ENCODE peak calls at places on chromosome 10, in six cellular contexts. E is MM.1S, X is GM06990, L is RWPE2, R is fibroblast of pulmonary artery, J is PC-3. M is an unnamed sample.

GRCh38 chr10:128854965-128855364 is 612.1 kb upstream of the MGMT start:
- DNase-seq in E (no peak), X (no peak), L (no peak), R (peak), J (no peak), M (no peak)

GRCh38 chr10:7314068-7314646 is 96.7 kb downstream of the SFMBT2 start:
- DNase-seq in E (no peak), X (no peak), L (no peak), R (no peak), J (no peak), M (no peak)

GRCh38 chr10:107880185-107880584 is 715.7 kb upstream of the SORCS1 start:
- DNase-seq in E (no peak), X (no peak), L (no peak), R (no peak), J (no peak), M (no peak)

GRCh38 chr10:72025400-72025799 is 61.2 kb downstream of the CHST3 start:
- DNase-seq in E (no peak), X (no peak), L (no peak), R (no peak), J (no peak), M (no peak)

GRCh38 chr10:31602541-31603244 is 283.7 kb downstream of the ZEB1 start:
- DNase-seq in E (no peak), X (no peak), L (no peak), R (peak), J (no peak), M (no peak)

GRCh38 chr10:17993361-17993760 is 41.6 kb downstream of the SLC39A12 start:
- DNase-seq in E (no peak), X (no peak), L (no peak), R (no peak), J (peak), M (no peak)

GRCh38 chr10:73376679-73377078 is 18.0 kb upstream of the CFAP70 start:
- DNase-seq in E (no peak), X (no peak), L (no peak), R (no peak), J (no peak), M (no peak)

GRCh38 chr10:36946598-36946997 is 178.8 kb upstream of the ANKRD30A start:
- DNase-seq in E (no peak), X (no peak), L (no peak), R (no peak), J (peak), M (no peak)

GRCh38 chr10:94193466-94193924 is 169.2 kb downstream of the NOC3L start:
- DNase-seq in E (no peak), X (no peak), L (no peak), R (peak), J (no peak), M (no peak)

GRCh38 chr10:21180604-21181003 is 283.5 kb upstream of the NEBL start:
- DNase-seq in E (no peak), X (no peak), L (no peak), R (no peak), J (no peak), M (no peak)

GRCh38 chr10:105837951-105838350 is 1196.9 kb downstream of the SORCS3 start:
- DNase-seq in E (peak), X (peak), L (no peak), R (peak), J (peak), M (peak)

GRCh38 chr10:2980116-2980515 is 87.2 kb upstream of the PFKP start:
- DNase-seq in E (no peak), X (no peak), L (no peak), R (no peak), J (no peak), M (no peak)

GRCh38 chr10:19945275-19945674 is 129.0 kb downstream of the PLXDC2 start:
- DNase-seq in E (no peak), X (no peak), L (no peak), R (no peak), J (no peak), M (no peak)

GRCh38 chr10:86730227-86730626 is 26.2 kb upstream of the BMPR1A start:
- DNase-seq in E (no peak), X (no peak), L (no peak), R (peak), J (no peak), M (no peak)

GRCh38 chr10:118950190-118950658 is 79.3 kb upstream of the NANOS1 start:
- DNase-seq in E (no peak), X (no peak), L (no peak), R (peak), J (peak), M (no peak)

GRCh38 chr10:12793106-12793505 is 208.4 kb downstream of the CCDC3 start:
- DNase-seq in E (no peak), X (no peak), L (no peak), R (no peak), J (no peak), M (no peak)

GRCh38 chr10:9869777-9870176 is 1147.9 kb upstream of the CELF2 start:
- DNase-seq in E (no peak), X (no peak), L (no peak), R (no peak), J (no peak), M (no peak)

GRCh38 chr10:29666201-29666600 is 31.4 kb upstream of the SVIL start:
- DNase-seq in E (no peak), X (no peak), L (no peak), R (no peak), J (no peak), M (no peak)

GRCh38 chr10:9076066-9076465 is 1021.6 kb downstream of the GATA3 start:
- DNase-seq in E (no peak), X (no peak), L (no peak), R (no peak), J (no peak), M (no peak)

GRCh38 chr10:20034732-20035131 is 218.5 kb downstream of the PLXDC2 start:
- DNase-seq in E (no peak), X (no peak), L (no peak), R (no peak), J (no peak), M (no peak)

GRCh38 chr10:30007406-30007805 is 52.0 kb downstream of the JCAD start:
- DNase-seq in E (peak), X (no peak), L (no peak), R (no peak), J (no peak), M (peak)

GRCh38 chr10:70540089-70540788 is 61.7 kb downstream of the PALD1 start:
- DNase-seq in E (no peak), X (peak), L (no peak), R (peak), J (peak), M (peak)

GRCh38 chr10:70552585-70552984 is 50.0 kb downstream of the PRF1 start:
- DNase-seq in E (no peak), X (no peak), L (no peak), R (no peak), J (no peak), M (no peak)

GRCh38 chr10:129628823-129629222 is 161.8 kb downstream of the MGMT start:
- DNase-seq in E (no peak), X (no peak), L (no peak), R (no peak), J (no peak), M (no peak)

GRCh38 chr10:117412469-117413005 is 37.3 kb upstream of the PDZD8 start:
- DNase-seq in E (no peak), X (no peak), L (no peak), R (no peak), J (no peak), M (no peak)

GRCh38 chr10:112471878-112472487 is 25.0 kb downstream of the VTI1A start:
- DNase-seq in E (peak), X (no peak), L (no peak), R (peak), J (peak), M (peak)

GRCh38 chr10:133343557-133343956 is 3.6 kb upstream of the PRAP1 start:
- DNase-seq in E (no peak), X (no peak), L (no peak), R (no peak), J (no peak), M (no peak)

GRCh38 chr10:89165923-89166322 is 41.2 kb downstream of the CH25H start:
- DNase-seq in E (no peak), X (no peak), L (no peak), R (peak), J (peak), M (no peak)

GRCh38 chr10:87961314-87961713 is 97.9 kb downstream of the PTEN start:
- DNase-seq in E (no peak), X (no peak), L (no peak), R (peak), J (no peak), M (no peak)

GRCh38 chr10:121611431-121612159 is 13.4 kb upstream of the FGFR2 start:
- DNase-seq in E (no peak), X (no peak), L (no peak), R (no peak), J (no peak), M (no peak)

GRCh38 chr10:29736325-29737208 is 101.8 kb upstream of the SVIL start:
- DNase-seq in E (no peak), X (no peak), L (no peak), R (peak), J (peak), M (no peak)

GRCh38 chr10:24238527-24239247 is 29.7 kb downstream of the KIAA1217 start:
- DNase-seq in E (no peak), X (no peak), L (no peak), R (no peak), J (peak), M (no peak)

GRCh38 chr10:108005627-108006026 is 841.1 kb upstream of the SORCS1 start:
- DNase-seq in E (peak), X (no peak), L (no peak), R (no peak), J (peak), M (peak)

GRCh38 chr10:22932626-22933370 is 4.9 kb downstream of the ARMC3 start:
- DNase-seq in E (no peak), X (no peak), L (no peak), R (no peak), J (no peak), M (no peak)

GRCh38 chr10:130967784-130968183 is 343.7 kb downstream of the TCERG1L start:
- DNase-seq in E (no peak), X (no peak), L (no peak), R (no peak), J (no peak), M (no peak)

DNA sequence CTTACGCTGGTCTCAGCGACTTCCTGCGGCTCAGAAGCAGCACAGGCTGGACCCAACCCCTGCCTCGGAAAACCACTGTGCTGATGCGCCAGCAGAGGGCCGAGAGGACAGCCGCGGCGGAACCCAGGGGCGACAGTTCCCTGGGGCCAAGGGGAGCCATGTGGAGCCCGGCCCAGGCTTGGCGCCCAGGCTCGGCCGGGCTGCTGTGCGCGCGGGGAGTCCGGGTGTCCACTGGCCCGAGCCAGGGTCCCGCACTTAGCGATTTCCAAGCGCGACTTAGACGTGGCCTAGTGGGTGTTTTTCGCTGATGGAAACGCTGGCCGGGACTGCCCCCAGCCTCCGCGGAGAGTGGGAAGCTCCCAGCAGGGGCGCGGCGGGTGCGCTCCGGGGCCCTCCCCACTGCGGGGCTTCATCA is 18.6 kb upstream of the ZNF32 start:
- DNase-seq in E (no peak), X (no peak), L (no peak), R (peak), J (no peak), M (peak)
- H3K4me3 ChIP-seq in E (no peak), X (no peak), L (no peak), R (peak), J (no peak), M (no peak)

GRCh38 chr10:85459906-85460305 is 906.7 kb downstream of the GRID1 start:
- DNase-seq in E (no peak), X (no peak), L (no peak), R (no peak), J (no peak), M (no peak)
- TF ChIP-seq CTCF in E (no peak), X (no peak), L (no peak), R (no peak), J (no peak), M (no peak)

GRCh38 chr10:61752111-61753011 is 89.6 kb downstream of the CABCOCO1 start:
- DNase-seq in E (peak), X (no peak), L (no peak), R (peak), J (peak), M (peak)
- H3K4me3 ChIP-seq in E (peak), X (no peak), L (no peak), R (no peak), J (peak), M (no peak)

DNA sequence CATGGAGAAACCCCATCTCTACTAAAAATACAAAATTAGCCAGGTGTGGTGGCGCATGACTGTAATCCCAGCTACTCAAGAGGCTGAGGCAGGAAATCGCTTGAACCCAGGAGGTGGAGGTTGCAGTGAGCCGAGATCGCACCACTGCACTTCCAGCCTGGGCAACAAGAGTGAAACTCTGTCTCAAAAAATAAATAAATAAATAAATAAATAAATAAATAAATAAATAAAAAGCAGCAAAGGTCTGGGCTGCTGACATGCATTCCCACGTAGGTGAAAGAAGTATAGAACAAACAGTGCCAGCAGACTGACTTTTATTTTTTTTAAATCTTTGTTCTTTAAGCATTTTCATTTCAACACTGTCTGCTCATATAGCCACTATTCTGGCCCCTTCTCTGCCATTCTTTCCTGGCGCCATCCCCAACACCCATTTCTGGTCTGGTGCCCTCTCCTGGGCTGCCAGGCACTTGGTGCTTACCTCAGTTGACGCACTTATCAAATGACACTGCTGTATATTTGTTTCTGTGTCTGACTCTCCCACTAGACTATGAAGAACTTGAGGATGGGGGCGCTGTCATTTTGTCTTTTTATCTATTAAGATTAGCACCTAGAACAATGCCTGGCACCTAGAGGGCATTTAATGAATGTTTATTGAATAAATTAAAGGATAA is 15.6 kb downstream of the FAM107B start:
- DNase-seq in E (no peak), X (no peak), L (no peak), R (no peak), J (peak), M (peak)
- TF ChIP-seq CTCF in E (peak), X (peak), L (no peak), R (no peak), J (peak), M (no peak)

GRCh38 chr10:44383749-44384600 is 922 bp downstream of the CXCL12 start:
- DNase-seq in E (no peak), X (no peak), L (peak), R (peak), J (no peak), M (peak)
- H3K4me3 ChIP-seq in E (peak), X (peak), L (peak), R (peak), J (peak), M (peak)

GRCh38 chr10:81814842-81815241 is 60.2 kb upstream of the NRG3 start:
- DNase-seq in E (no peak), X (no peak), L (no peak), R (no peak), J (no peak), M (no peak)
- TF ChIP-seq CTCF in E (no peak), X (no peak), L (no peak), R (no peak), J (no peak), M (no peak)

DNA sequence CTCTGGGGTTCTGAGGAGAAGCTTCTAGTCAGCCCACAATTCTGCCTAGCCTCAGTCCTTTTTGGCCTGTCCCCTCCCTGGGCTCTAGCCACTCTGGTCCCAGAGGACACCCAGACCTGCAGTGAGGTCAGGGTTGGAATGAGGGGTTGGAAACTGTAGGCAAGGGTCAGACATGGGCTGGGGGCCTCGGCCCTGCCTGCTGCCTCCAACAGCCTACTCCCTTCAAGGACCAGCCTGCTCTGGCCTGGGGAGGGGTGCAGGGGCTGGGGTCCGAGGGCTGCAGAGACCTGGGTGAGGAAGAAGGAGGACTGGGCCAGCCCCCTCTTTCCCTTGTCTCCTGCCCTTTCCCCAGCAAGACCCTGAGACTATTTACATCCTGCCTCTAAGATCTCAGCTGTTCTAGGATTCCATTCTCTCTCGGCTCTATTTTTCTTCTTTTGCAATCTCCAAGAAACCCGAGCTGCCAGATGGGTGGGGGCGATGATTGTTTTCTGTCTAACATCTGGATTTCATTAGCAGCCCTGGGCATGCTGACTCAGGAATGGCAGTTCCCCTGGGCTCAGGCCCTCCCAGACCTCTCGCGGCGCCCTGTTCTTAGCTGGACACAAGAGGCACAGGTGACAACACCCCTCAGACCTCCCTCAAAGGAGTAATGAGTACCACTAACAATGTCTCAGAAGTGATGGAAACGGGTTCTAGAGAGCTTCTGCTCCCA is 23.1 kb downstream of the ZCCHC24 start:
- DNase-seq in E (no peak), X (no peak), L (no peak), R (peak), J (no peak), M (no peak)
- H3K4me3 ChIP-seq in E (no peak), X (no peak), L (no peak), R (no peak), J (no peak), M (no peak)

GRCh38 chr10:16891375-16892313 is 74.4 kb upstream of the RSU1 start:
- DNase-seq in E (no peak), X (no peak), L (no peak), R (peak), J (peak), M (peak)
- TF ChIP-seq CTCF in E (no peak), X (no peak), L (peak), R (peak), J (no peak), M (no peak)